ENCODE peak calls at places on chromosome 6, in ten cellular contexts. O, E, W, C, N, X, T, A, R and F are unnamed samples.

GRCh38 chr6:116279232-116280160 is at the start of gene TSPYL1:
- DNase-seq in E (peak), O (peak), A (peak), W (peak), N (peak), C (peak), X (peak), R (peak), T (peak), F (peak)

GRCh38 chr6:7042056-7042653 is 65.6 kb upstream of the RREB1 start:
- DNase-seq in N (no peak), W (no peak), E (no peak), R (no peak), C (no peak), X (no peak), T (no peak), A (peak), O (no peak), F (no peak)

GRCh38 chr6:43738267-43738676 is 31.7 kb upstream of the VEGFA start:
- DNase-seq in X (peak), W (no peak), A (no peak), N (no peak), C (no peak), E (no peak), O (no peak), T (no peak), R (no peak), F (no peak)

GRCh38 chr6:2783188-2783957 is 18.2 kb downstream of the WRNIP1 start:
- DNase-seq in E (no peak), W (no peak), X (peak), R (no peak), N (no peak), C (no peak), A (peak), O (no peak), T (no peak), F (no peak)

GRCh38 chr6:35142578-35142977 is 1.4 kb upstream of the TCP11 start:
- DNase-seq in R (no peak), O (no peak), E (no peak), C (no peak), X (no peak), A (no peak), W (no peak), T (no peak), N (no peak), F (no peak)

GRCh38 chr6:112343375-112343774 is 3.8 kb upstream of the RFPL4B start:
- DNase-seq in O (no peak), X (no peak), N (no peak), A (no peak), T (peak), C (no peak), R (no peak), E (no peak), W (no peak), F (no peak)

GRCh38 chr6:155040946-155041345 is 45.8 kb downstream of the TIAM2 start:
- DNase-seq in X (no peak), N (no peak), T (peak), O (no peak), E (no peak), A (no peak), R (no peak), C (no peak), W (no peak), F (no peak)

GRCh38 chr6:1170793-1171192 is 141.1 kb upstream of the FOXQ1 start:
- DNase-seq in N (no peak), W (peak), E (no peak), R (no peak), A (no peak), C (no peak), T (peak), O (no peak), X (no peak), F (no peak)

GRCh38 chr6:6971369-6971768 is 136.4 kb upstream of the RREB1 start:
- DNase-seq in R (no peak), N (no peak), C (no peak), T (no peak), O (no peak), W (no peak), X (no peak), E (no peak), A (no peak), F (no peak)